ENCODE peak calls at places on chromosomes 1 and 21, in nine cellular contexts. K is AG09309, R is stomach, X is neural progenitor cell, E is Panc1, H is brain microvascular endothelial cell, W is adrenal gland, F is astrocyte of the spinal cord, J is AG04450. P is an unnamed sample.

GRCh38 chr1:15469836-15470495 is 5.9 kb upstream of the CELA2B start:
- DNase-seq in R (no peak), F (no peak), K (no peak), W (no peak), X (no peak), H (no peak), J (no peak), E (no peak), P (no peak)

GRCh38 chr1:59445040-59445439 is 148.1 kb downstream of the FGGY start:
- DNase-seq in X (no peak), K (no peak), W (no peak), J (no peak), R (peak), E (no peak), H (no peak), F (peak), P (no peak)

GRCh38 chr1:63773815-63774616 is at the start of gene ROR1:
- DNase-seq in R (peak), K (no peak), H (peak), J (no peak), E (peak), F (peak), W (peak), X (peak), P (no peak)

GRCh38 chr1:193104496-193104905 is 713 bp downstream of the GLRX2 start:
- DNase-seq in W (peak), K (no peak), E (no peak), X (peak), F (no peak), H (peak), R (peak), J (no peak), P (no peak)

GRCh38 chr1:184953600-184954219 is 20.6 kb downstream of the NIBAN1 start:
- DNase-seq in K (no peak), X (no peak), H (peak), J (no peak), R (no peak), W (no peak), E (no peak), F (peak), P (peak)

GRCh38 chr1:219732814-219733491 is 120.0 kb upstream of the ZC3H11B start:
- DNase-seq in J (no peak), R (no peak), K (no peak), E (no peak), F (no peak), X (no peak), W (no peak), H (no peak), P (no peak)

GRCh38 chr1:86149591-86149990 is 7.0 kb downstream of the COL24A1 start:
- DNase-seq in E (no peak), W (no peak), F (no peak), J (no peak), K (no peak), X (no peak), R (no peak), H (no peak), P (no peak)

GRCh38 chr1:201344206-201345080 is 33.0 kb downstream of the TNNT2 start:
- DNase-seq in E (no peak), X (no peak), H (no peak), W (no peak), F (no peak), K (no peak), R (no peak), J (no peak), P (no peak)

GRCh38 chr21:33975548-33976081 is 60.0 kb upstream of the ATP5PO start:
- DNase-seq in E (no peak), W (no peak), X (no peak), F (peak), H (peak), J (no peak), R (no peak), K (no peak), P (no peak)

GRCh38 chr1:59354754-59355337 is 58.0 kb downstream of the FGGY start:
- DNase-seq in W (peak), E (no peak), F (no peak), J (no peak), H (no peak), K (no peak), R (no peak), X (no peak), P (peak)

GRCh38 chr1:91937613-91938012 is 11.6 kb upstream of the BRDT start:
- DNase-seq in F (no peak), R (no peak), E (no peak), X (no peak), K (no peak), J (no peak), H (no peak), W (no peak), P (no peak)

GRCh38 chr1:89279011-89279466 is 6.4 kb upstream of the GBP5 start:
- DNase-seq in R (no peak), F (no peak), X (peak), H (no peak), E (no peak), W (no peak), K (no peak), J (no peak), P (no peak)

GRCh38 chr1:16922885-16923431 is 1.2 kb downstream of the CROCC start:
- DNase-seq in X (no peak), E (no peak), W (no peak), K (no peak), J (no peak), H (no peak), R (no peak), F (no peak), P (no peak)

GRCh38 chr1:60547821-60548220 is 474.3 kb upstream of the C1orf87 start:
- DNase-seq in X (peak), J (no peak), W (no peak), F (no peak), R (peak), K (no peak), H (no peak), E (no peak), P (no peak)

GRCh38 chr1:18246543-18246942 is 138.9 kb downstream of the IGSF21 start:
- DNase-seq in E (no peak), R (no peak), H (no peak), K (no peak), F (no peak), X (no peak), W (no peak), J (no peak), P (no peak)

GRCh38 chr1:184533049-184533448 is 146.2 kb downstream of the C1orf21 start:
- DNase-seq in X (no peak), E (no peak), J (no peak), R (no peak), F (no peak), K (no peak), H (no peak), W (no peak), P (no peak)

GRCh38 chr1:180143359-180143758 is 11.3 kb upstream of the QSOX1 start:
- DNase-seq in J (no peak), F (no peak), R (no peak), K (no peak), E (no peak), X (no peak), H (no peak), W (no peak), P (no peak)

GRCh38 chr1:234608720-234609527 is 1.1 kb downstream of the IRF2BP2 start:
- DNase-seq in H (peak), R (peak), K (no peak), W (peak), J (no peak), E (no peak), X (peak), F (peak), P (no peak)

GRCh38 chr1:50878434-50878833 is 81.6 kb downstream of the FAF1 start:
- DNase-seq in J (no peak), E (no peak), K (no peak), H (no peak), X (no peak), W (no peak), R (no peak), F (no peak), P (no peak)

GRCh38 chr1:50873458-50874187 is 86.4 kb downstream of the FAF1 start:
- DNase-seq in W (peak), R (peak), H (peak), E (peak), J (peak), X (peak), K (no peak), F (peak), P (peak)

GRCh38 chr1:50880373-50880772 is 79.7 kb downstream of the FAF1 start:
- DNase-seq in J (no peak), E (no peak), K (no peak), X (no peak), H (no peak), W (peak), F (no peak), R (no peak), P (no peak)

GRCh38 chr1:50879137-50879536 is 80.9 kb downstream of the FAF1 start:
- DNase-seq in J (no peak), R (no peak), X (no peak), E (no peak), W (no peak), F (no peak), H (no peak), K (no peak), P (no peak)
- TF ChIP-seq CTCF in J (no peak), R (no peak), X (no peak), E (no peak), W (no peak), F (no peak), H (no peak), K (no peak), P (no peak)

DNA sequence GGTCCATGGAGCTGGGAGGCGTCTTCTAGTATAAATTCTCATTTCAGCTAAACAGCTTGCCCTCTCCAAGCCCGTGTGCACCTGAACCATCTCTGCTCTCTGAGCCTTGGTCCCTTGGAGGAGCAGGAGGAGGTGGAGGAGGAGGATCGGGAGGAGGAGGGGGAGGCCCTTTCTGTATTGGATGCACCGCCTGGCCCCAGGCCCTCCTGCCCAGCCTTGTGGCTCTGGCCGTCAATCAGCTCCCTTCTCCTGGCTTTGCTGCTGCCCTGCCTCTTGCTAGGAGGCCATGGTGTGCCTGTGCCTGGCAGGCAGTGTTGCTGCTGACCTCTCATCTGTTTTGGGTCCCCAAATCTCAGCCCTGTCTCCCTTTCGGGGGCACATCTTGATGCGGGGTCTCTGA is 9.0 kb downstream of the COL18A1 start:
- DNase-seq in K (no peak), E (no peak), J (no peak), H (no peak), F (no peak), X (no peak), W (no peak), R (no peak), P (no peak)
- H3K4me3 ChIP-seq in K (no peak), E (peak), J (no peak), H (no peak), F (no peak), X (no peak), W (no peak), R (no peak), P (no peak)

GRCh38 chr21:44800971-44801467 is 601 bp downstream of the UBE2G2 start:
- DNase-seq in F (peak), X (peak), J (no peak), E (no peak), H (no peak), W (peak), K (no peak), R (no peak), P (no peak)
- TF ChIP-seq CTCF in F (peak), X (peak), J (peak), E (peak), H (peak), W (peak), K (peak), R (peak), P (peak)

DNA sequence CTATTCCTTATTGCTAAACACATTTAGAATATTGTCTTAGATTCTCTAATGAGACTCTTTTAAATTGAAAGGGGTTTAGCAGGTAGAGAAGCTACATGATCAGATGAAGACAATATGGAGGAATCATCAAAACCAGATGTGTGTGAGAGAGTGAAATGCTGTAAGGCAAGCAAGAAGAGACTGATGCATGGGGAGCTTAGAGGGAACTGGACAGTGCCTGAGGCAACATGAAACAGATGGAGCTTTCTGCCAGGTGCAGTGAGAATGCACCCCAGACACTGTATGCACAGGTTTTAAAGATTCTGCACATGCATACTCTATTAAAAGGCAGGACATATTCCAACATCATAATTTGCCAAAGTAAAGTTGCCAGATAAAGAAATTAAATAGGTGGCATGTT is 200.0 kb downstream of the AMY1C start:
- DNase-seq in F (no peak), R (no peak), J (no peak), X (no peak), H (no peak), K (no peak), E (no peak), W (no peak), P (no peak)
- H3K4me3 ChIP-seq in F (no peak), R (no peak), J (no peak), X (no peak), H (no peak), K (no peak), E (no peak), W (no peak), P (no peak)

GRCh38 chr1:157993179-157994080 is at the start of gene KIRREL1:
- DNase-seq in H (peak), F (peak), E (no peak), J (no peak), K (no peak), X (peak), W (peak), R (peak), P (no peak)

GRCh38 chr1:157994704-157995540 is 1.5 kb downstream of the KIRREL1 start:
- DNase-seq in J (no peak), H (no peak), F (peak), R (no peak), K (no peak), W (peak), X (no peak), E (no peak), P (no peak)

GRCh38 chr1:157992813-157993178 is 649 bp upstream of the KIRREL1 start:
- DNase-seq in X (no peak), H (no peak), W (no peak), F (no peak), E (no peak), R (no peak), J (no peak), K (no peak), P (no peak)

GRCh38 chr1:157995575-157996169 is 2.2 kb downstream of the KIRREL1 start:
- DNase-seq in H (no peak), J (no peak), W (no peak), R (no peak), F (no peak), E (no peak), K (no peak), X (no peak), P (no peak)

DNA sequence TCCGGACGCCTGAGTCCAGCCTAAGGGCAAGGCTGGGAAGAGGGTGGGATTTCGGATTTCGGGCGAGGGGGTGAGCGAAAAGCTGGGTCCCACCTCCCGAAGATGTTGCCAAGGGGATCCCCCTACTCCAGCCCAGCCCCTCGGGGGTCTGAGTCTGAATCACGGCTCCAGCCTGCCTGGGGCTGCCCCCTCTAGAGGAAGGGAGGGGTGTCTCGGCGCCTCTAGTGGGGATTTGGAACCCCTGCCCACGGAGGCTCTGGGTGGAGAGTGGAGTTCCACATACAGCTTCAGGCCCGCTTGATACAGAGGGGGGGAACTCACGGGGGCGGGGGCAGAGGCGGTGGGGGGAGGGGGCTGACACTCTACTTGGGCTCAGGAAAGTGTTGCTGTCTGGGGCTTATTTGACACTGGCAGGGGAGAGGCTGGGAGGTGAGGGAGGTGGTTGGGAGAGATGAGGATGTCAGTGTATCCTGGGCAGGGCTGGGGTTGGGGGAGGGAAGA is 686 bp downstream of the KIRREL1 start:
- DNase-seq in K (no peak), W (peak), F (no peak), R (no peak), E (no peak), J (no peak), H (no peak), X (no peak), P (no peak)
- TF ChIP-seq CTCF in K (peak), W (no peak), F (peak), R (no peak), E (peak), J (peak), H (peak), X (no peak), P (peak)

GRCh38 chr1:54843449-54843848 is 42.3 kb upstream of the TTC22 start:
- DNase-seq in J (no peak), H (no peak), R (no peak), X (no peak), F (no peak), K (no peak), W (no peak), E (no peak), P (no peak)

GRCh38 chr1:54845772-54846171 is 41.2 kb downstream of the DHCR24 start:
- DNase-seq in W (no peak), J (no peak), X (no peak), H (no peak), F (no peak), E (no peak), R (peak), K (no peak), P (no peak)

GRCh38 chr1:54842206-54842915 is 41.2 kb upstream of the TTC22 start:
- DNase-seq in W (no peak), F (no peak), R (peak), E (no peak), K (no peak), X (no peak), H (no peak), J (no peak), P (no peak)

GRCh38 chr1:54844564-54844963 is 42.4 kb downstream of the DHCR24 start:
- DNase-seq in K (no peak), W (no peak), F (no peak), R (no peak), H (no peak), E (no peak), J (no peak), X (no peak), P (no peak)

GRCh38 chr1:54842963-54843362 is 41.8 kb upstream of the TTC22 start:
- DNase-seq in R (peak), F (no peak), W (no peak), E (no peak), K (no peak), J (no peak), H (no peak), X (no peak), P (no peak)
- H3K4me3 ChIP-seq in R (no peak), F (no peak), W (no peak), E (no peak), K (no peak), J (no peak), H (no peak), X (no peak), P (no peak)

GRCh38 chr1:154820646-154821045 is 49.4 kb downstream of the KCNN3 start:
- DNase-seq in K (no peak), W (peak), R (no peak), J (no peak), H (no peak), X (no peak), F (no peak), E (no peak), P (no peak)

GRCh38 chr1:154821083-154821482 is 49.0 kb downstream of the KCNN3 start:
- DNase-seq in R (no peak), J (no peak), H (no peak), F (no peak), E (no peak), K (no peak), X (no peak), W (no peak), P (no peak)

GRCh38 chr1:154822717-154823116 is 47.4 kb downstream of the KCNN3 start:
- DNase-seq in K (no peak), E (no peak), W (no peak), R (no peak), J (no peak), H (no peak), X (no peak), F (no peak), P (no peak)

GRCh38 chr1:154818911-154819310 is 51.2 kb downstream of the KCNN3 start:
- DNase-seq in E (no peak), F (no peak), K (no peak), J (no peak), H (no peak), W (no peak), R (no peak), X (no peak), P (no peak)

GRCh38 chr1:154819628-154820590 is 50.2 kb downstream of the KCNN3 start:
- DNase-seq in J (no peak), K (no peak), W (peak), H (no peak), E (peak), F (no peak), X (peak), R (peak), P (no peak)
- TF ChIP-seq CTCF in J (peak), K (peak), W (peak), H (peak), E (no peak), F (peak), X (peak), R (peak), P (peak)

GRCh38 chr1:203324103-203325003 is 19.0 kb downstream of the BTG2 start:
- DNase-seq in F (no peak), E (no peak), W (no peak), J (no peak), H (no peak), R (no peak), K (no peak), X (peak), P (no peak)
- H3K4me3 ChIP-seq in F (no peak), E (no peak), W (no peak), J (no peak), H (no peak), R (no peak), K (no peak), X (no peak), P (no peak)

P was measured in epithelial cell of proximal tubule.